ENCODE peak calls at places on chromosomes 16 and 17, in six cellular contexts. C is fibroblast of lung, X is colonic mucosa, E is GM23338, A is HCT116, K is HepG2. B is an unnamed sample.

GRCh38 chr16:70692481-70693203 is 6.8 kb upstream of the MTSS2 start:
- DNase-seq in X (no peak), A (no peak), E (no peak), C (peak; percentile 81), K (peak; percentile 36), B (no peak)

GRCh38 chr17:4178651-4179050 is 35.7 kb downstream of the CYB5D2 start:
- DNase-seq in X (no peak), C (no peak), K (no peak), E (no peak), A (no peak), B (no peak)

GRCh38 chr17:56992364-56992763 is 14.4 kb downstream of the SCPEP1 start:
- DNase-seq in C (no peak), A (no peak), K (no peak), X (no peak), E (no peak), B (no peak)

GRCh38 chr17:41483991-41484826 is 3.3 kb upstream of the KRT35 start:
- DNase-seq in C (no peak), A (no peak), E (no peak), K (no peak), X (no peak), B (no peak)

GRCh38 chr17:34071891-34072420 is 183.1 kb upstream of the CCL2 start:
- DNase-seq in C (no peak), E (peak; percentile 12), A (no peak), X (no peak), K (no peak), B (no peak)

GRCh38 chr17:57508706-57509105 is 236.4 kb downstream of the CCDC182 start:
- DNase-seq in C (no peak), A (no peak), X (no peak), E (no peak), K (no peak), B (no peak)

GRCh38 chr17:64218066-64218465 is 45.0 kb downstream of the TEX2 start:
- DNase-seq in X (no peak), E (no peak), A (no peak), K (no peak), C (no peak), B (no peak)

GRCh38 chr16:77890075-77890474 is 101.7 kb downstream of the VAT1L start:
- DNase-seq in C (no peak), K (no peak), X (no peak), E (no peak), A (no peak), B (no peak)

GRCh38 chr16:58732545-58733247 is 1.4 kb downstream of the GOT2 start:
- DNase-seq in X (no peak), C (peak; percentile 2), A (no peak), E (peak; percentile 11), K (no peak), B (no peak)

GRCh38 chr17:909642-910323 is 69.8 kb downstream of the NXN start:
- DNase-seq in K (no peak), X (no peak), E (no peak), A (no peak), C (no peak), B (peak; percentile 62)

GRCh38 chr17:81630274-81630673 is 6.6 kb downstream of the NPLOC4 start:
- DNase-seq in E (no peak), K (no peak), X (no peak), A (no peak), C (no peak), B (no peak)

GRCh38 chr16:66454751-66455150 is 27.7 kb downstream of the BEAN1 start:
- DNase-seq in X (no peak), E (no peak), A (no peak), C (no peak), K (no peak), B (no peak)

GRCh38 chr16:65845466-65846209 is 520.9 kb upstream of the CDH5 start:
- DNase-seq in K (no peak), C (no peak), A (no peak), E (peak; percentile 5), X (no peak), B (peak; percentile 19)

GRCh38 chr17:38674749-38675615 is at the start of gene EPOP:
- DNase-seq in K (peak; percentile 86), E (peak; percentile 87), X (peak; percentile 87), C (peak; percentile 68), A (peak; percentile 77), B (peak; percentile 91)

DNA sequence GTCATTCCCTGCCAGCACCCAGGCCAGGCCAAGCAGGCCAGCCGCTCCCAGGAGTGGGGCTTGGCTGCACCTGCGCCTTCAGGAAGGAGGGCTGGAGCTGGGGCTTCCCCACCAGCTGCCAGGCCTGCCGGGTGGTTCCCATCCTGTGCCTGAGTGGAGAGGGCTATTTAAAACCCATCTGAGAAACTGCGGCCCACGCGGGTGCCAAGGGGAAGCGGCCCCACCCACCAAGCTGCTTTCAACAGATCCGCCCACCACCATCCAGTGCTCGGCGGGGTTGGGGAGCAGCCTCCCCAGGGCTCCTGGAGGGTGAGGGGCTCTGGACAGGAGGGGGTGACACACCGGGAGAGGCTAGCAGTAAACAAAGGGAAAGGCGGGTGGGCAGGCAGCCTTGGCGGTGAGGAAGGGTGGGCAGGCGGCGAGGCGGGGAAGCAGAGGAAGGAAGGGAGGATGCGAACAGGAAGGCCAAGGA is 3.6 kb downstream of the NTHL1 start:
- DNase-seq in C (no peak), X (peak; percentile 74), K (no peak), A (no peak), E (no peak), B (no peak)
- TF ChIP-seq CTCF in C (no peak), X (no peak), K (no peak), A (no peak), E (no peak), B (no peak)

DNA sequence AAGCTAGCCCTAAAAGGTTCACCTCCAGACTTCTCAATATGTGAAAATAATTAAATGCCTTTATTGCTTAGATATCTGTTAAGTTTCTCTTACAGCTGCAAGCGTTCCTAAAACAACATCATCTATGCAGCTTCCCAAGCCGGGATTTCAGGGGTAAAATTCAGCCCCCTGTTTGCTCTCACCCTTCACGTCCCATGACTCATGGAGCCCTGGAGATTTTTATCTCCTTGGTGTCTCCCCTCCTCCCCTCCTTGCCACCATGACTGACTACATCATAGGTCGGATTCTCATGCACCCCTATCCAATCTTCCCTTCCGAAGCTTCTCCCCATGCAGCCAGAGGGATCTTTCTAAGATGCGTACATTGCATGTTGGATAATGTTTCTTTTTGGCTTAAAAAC is 21.0 kb upstream of the CACNG4 start:
- DNase-seq in E (no peak), X (no peak), A (no peak), K (no peak), C (no peak), B (no peak)
- H3K27ac ChIP-seq in E (no peak overlapping the region), X (no peak overlapping the region), A (no peak overlapping the region), K (no peak overlapping the region), C (no peak overlapping the region), B (no peak overlapping the region)

GRCh38 chr16:6947291-6947690 is 385.4 kb upstream of the RBFOX1 start:
- DNase-seq in X (no peak), E (no peak), C (no peak), K (no peak), A (no peak), B (no peak)

GRCh38 chr16:6946802-6947201 is 385.8 kb upstream of the RBFOX1 start:
- DNase-seq in X (no peak), C (no peak), E (no peak), A (no peak), K (no peak), B (no peak)

GRCh38 chr16:6940968-6941367 is 391.7 kb upstream of the RBFOX1 start:
- DNase-seq in C (no peak), K (no peak), A (no peak), X (no peak), E (no peak), B (no peak)

GRCh38 chr16:6949240-6949639 is 383.4 kb upstream of the RBFOX1 start:
- DNase-seq in A (no peak), E (no peak), C (no peak), X (no peak), K (no peak), B (no peak)

DNA sequence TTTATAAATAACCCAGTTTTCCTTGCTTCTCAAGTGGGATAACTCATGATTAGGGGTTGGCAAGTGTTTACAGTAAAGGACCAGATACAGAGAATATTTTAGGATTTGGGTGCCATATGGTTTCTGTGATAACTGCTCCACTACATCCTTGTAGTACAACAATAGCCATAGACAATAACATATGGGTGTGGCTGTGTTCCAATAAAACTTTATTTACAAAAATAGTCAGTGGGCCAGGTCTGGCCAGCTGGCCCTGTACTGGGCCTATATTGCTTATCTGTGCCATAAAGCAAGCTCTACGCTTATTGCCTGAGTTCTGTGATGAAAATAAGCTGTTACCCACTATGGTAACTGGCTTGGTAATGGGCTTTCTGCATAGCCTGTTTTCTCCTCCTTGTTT is 386.5 kb upstream of the RBFOX1 start:
- DNase-seq in E (no peak), X (no peak), C (no peak), A (no peak), K (no peak), B (no peak)
- TF ChIP-seq CTCF in E (no peak), X (no peak), C (no peak), A (no peak), K (no peak), B (no peak)

DNA sequence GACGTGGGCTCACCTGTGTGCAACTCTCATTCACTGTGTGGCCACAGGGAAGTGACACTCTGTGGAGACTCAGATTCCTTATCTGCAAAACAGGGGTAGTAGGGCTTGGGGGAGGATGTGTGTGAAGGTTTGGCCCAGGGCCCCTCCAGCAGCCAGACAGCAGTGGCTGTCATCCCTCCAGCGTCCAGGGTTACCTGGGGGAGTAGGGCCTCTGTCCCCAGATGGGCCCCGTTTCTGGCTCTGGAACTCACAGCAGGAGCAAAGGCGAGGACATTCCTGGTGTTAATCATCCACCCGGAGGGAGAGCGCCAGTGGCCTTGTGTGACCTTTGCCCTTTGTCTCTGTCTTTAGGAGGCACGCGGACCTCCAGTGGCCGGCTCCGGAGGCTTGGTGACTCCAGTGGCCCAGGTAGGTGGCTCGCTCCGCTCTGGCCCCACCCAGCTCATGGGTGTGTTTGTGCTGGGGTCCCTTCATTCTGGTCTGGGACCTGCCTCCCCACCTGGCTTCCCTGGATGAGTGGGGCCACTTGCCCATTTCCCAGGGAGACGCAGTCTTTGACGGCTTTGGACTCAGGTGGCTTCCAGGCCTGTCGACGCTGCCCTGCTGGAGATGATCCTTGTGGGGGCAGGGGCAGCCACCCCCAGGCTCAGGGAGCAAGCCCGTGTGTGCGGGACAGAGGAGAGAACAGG is 166.2 kb downstream of the SEC14L1 start:
- DNase-seq in K (peak; percentile 92), X (peak; percentile 61), C (no peak), E (no peak), A (no peak), B (no peak)
- H3K27ac ChIP-seq in K (peak overlapping the region; percentile 75), X (no peak overlapping the region), C (no peak overlapping the region), E (no peak overlapping the region), A (peak overlapping the region; percentile 30), B (no peak overlapping the region)

GRCh38 chr16:56332464-56333079 is 92.8 kb downstream of the AMFR start:
- DNase-seq in A (peak; percentile 65), X (peak; percentile 62), E (peak; percentile 66), K (peak; percentile 78), C (peak; percentile 62), B (peak; percentile 67)
- TF ChIP-seq CTCF in A (peak; percentile 89), X (no peak), E (peak; percentile 35), K (peak; percentile 99), C (peak; percentile 22), B (peak; percentile 47)

B was measured in cardiac muscle cell.